ENCODE peak calls at places on chromosomes 5 and 9, in nine cellular contexts. F is nucleus accumbens; T is dorsolateral prefrontal cortex; R is GM20000; P is BJ; M is astrocyte of the cerebellum; E is HFF-Myc; Q is Calu3; A is activated naive CD8-positive, alpha-beta T cell treated with anti-CD3 and anti-CD28 coated beads, Interleukin-2, amount 50 U/mL, for 24 hours. U is an unnamed sample.

GRCh38 chr5:103624748-103625147 is 62.2 kb upstream of the NUDT12 start:
- DNase-seq in F (no peak), T (no peak), R (no peak), P (no peak), M (peak), E (no peak), Q (no peak), A (no peak), U (no peak)

GRCh38 chr5:131436081-131436480 is 172.2 kb downstream of the CDC42SE2 start:
- DNase-seq in F (no peak), T (no peak), R (no peak), P (no peak), M (no peak), E (no peak), Q (no peak), A (no peak), U (no peak)

GRCh38 chr5:134592141-134592746 is 40.4 kb downstream of the SAR1B start:
- DNase-seq in F (no peak), T (no peak), R (no peak), P (no peak), M (no peak), E (no peak), Q (peak), A (no peak), U (no peak)

GRCh38 chr9:101912698-101913097 is 174.3 kb upstream of the GRIN3A start:
- DNase-seq in F (no peak), T (no peak), R (no peak), P (no peak), M (no peak), E (no peak), Q (no peak), A (no peak), U (no peak)

GRCh38 chr5:173454764-173455598 is 126.8 kb upstream of the STC2 start:
- DNase-seq in F (no peak), T (no peak), R (no peak), P (peak), M (peak), E (peak), Q (peak), A (no peak), U (peak)

GRCh38 chr9:96327694-96328352 is 25.8 kb upstream of the HSD17B3 start:
- DNase-seq in F (no peak), T (no peak), R (peak), P (no peak), M (peak), E (no peak), Q (peak), A (peak), U (peak)

GRCh38 chr5:76527685-76528161 is 95.5 kb downstream of the F2RL2 start:
- DNase-seq in F (no peak), T (no peak), R (no peak), P (no peak), M (no peak), E (no peak), Q (no peak), A (no peak), U (no peak)

GRCh38 chr9:133629221-133630110 is 6.7 kb upstream of the DBH start:
- DNase-seq in F (no peak), T (no peak), R (no peak), P (no peak), M (no peak), E (no peak), Q (no peak), A (no peak), U (no peak)

GRCh38 chr5:178297751-178298150 is 65.1 kb upstream of the PHYKPL start:
- DNase-seq in F (no peak), T (peak), R (no peak), P (no peak), M (no peak), E (no peak), Q (no peak), A (no peak), U (no peak)

GRCh38 chr9:16064701-16065230 is 511.9 kb downstream of the CCDC171 start:
- DNase-seq in F (no peak), T (no peak), R (no peak), P (no peak), M (no peak), E (no peak), Q (no peak), A (no peak), U (no peak)

GRCh38 chr9:70588999-70589398 is 174.5 kb upstream of the KLF9 start:
- DNase-seq in F (no peak), T (no peak), R (no peak), P (no peak), M (no peak), E (no peak), Q (no peak), A (no peak), U (no peak)